ENCODE peak calls at places on chromosomes 11 and 22, in five cellular contexts. One of them, this sample, is unnamed.

GRCh38 chr11:112961751-112962747 is 829 bp downstream of the NCAM1 start:
- DNase-seq in brain pericyte: no peak
- DNase-seq in lower lobe of right lung: peak
- DNase-seq in endothelial cell: peak
- DNase-seq in NCI-H1694 treated with DMSO at 0.1 percent for 48 hours: no peak
- DNase-seq in this sample: peak

GRCh38 chr11:23364076-23364475 is 503.8 kb upstream of the CCDC179 start:
- DNase-seq in brain pericyte: no peak
- DNase-seq in lower lobe of right lung: no peak
- DNase-seq in endothelial cell: no peak
- DNase-seq in NCI-H1694 treated with DMSO at 0.1 percent for 48 hours: no peak
- DNase-seq in this sample: no peak

GRCh38 chr11:28470180-28470579 is 362.0 kb downstream of the METTL15 start:
- DNase-seq in brain pericyte: no peak
- DNase-seq in lower lobe of right lung: no peak
- DNase-seq in endothelial cell: no peak
- DNase-seq in NCI-H1694 treated with DMSO at 0.1 percent for 48 hours: no peak
- DNase-seq in this sample: no peak

GRCh38 chr11:110199184-110199981 is 97.0 kb downstream of the RDX start:
- DNase-seq in brain pericyte: no peak
- DNase-seq in lower lobe of right lung: no peak
- DNase-seq in endothelial cell: no peak
- DNase-seq in NCI-H1694 treated with DMSO at 0.1 percent for 48 hours: no peak
- DNase-seq in this sample: peak

GRCh38 chr11:88179141-88179540 is 3.9 kb upstream of the RAB38 start:
- DNase-seq in brain pericyte: peak
- DNase-seq in lower lobe of right lung: no peak
- DNase-seq in endothelial cell: no peak
- DNase-seq in NCI-H1694 treated with DMSO at 0.1 percent for 48 hours: no peak
- DNase-seq in this sample: no peak

GRCh38 chr11:120197254-120197891 is 13.5 kb upstream of the OAF start:
- DNase-seq in brain pericyte: no peak
- DNase-seq in lower lobe of right lung: no peak
- DNase-seq in endothelial cell: no peak
- DNase-seq in NCI-H1694 treated with DMSO at 0.1 percent for 48 hours: no peak
- DNase-seq in this sample: no peak

GRCh38 chr11:15816270-15816871 is 540.0 kb downstream of the SOX6 start:
- DNase-seq in brain pericyte: peak
- DNase-seq in lower lobe of right lung: no peak
- DNase-seq in endothelial cell: no peak
- DNase-seq in NCI-H1694 treated with DMSO at 0.1 percent for 48 hours: no peak
- DNase-seq in this sample: no peak

GRCh38 chr11:96376796-96377195 is 12.9 kb downstream of the CCDC82 start:
- DNase-seq in brain pericyte: no peak
- DNase-seq in lower lobe of right lung: no peak
- DNase-seq in endothelial cell: no peak
- DNase-seq in NCI-H1694 treated with DMSO at 0.1 percent for 48 hours: no peak
- DNase-seq in this sample: no peak

GRCh38 chr11:65663634-65664200 is 1.0 kb upstream of the RELA start:
- DNase-seq in brain pericyte: no peak
- DNase-seq in lower lobe of right lung: peak
- DNase-seq in endothelial cell: peak
- DNase-seq in NCI-H1694 treated with DMSO at 0.1 percent for 48 hours: no peak
- DNase-seq in this sample: no peak

GRCh38 chr11:107136892-107137291 is 118.6 kb upstream of the GUCY1A2 start:
- DNase-seq in brain pericyte: no peak
- DNase-seq in lower lobe of right lung: no peak
- DNase-seq in endothelial cell: no peak
- DNase-seq in NCI-H1694 treated with DMSO at 0.1 percent for 48 hours: no peak
- DNase-seq in this sample: no peak

GRCh38 chr11:27524155-27524554 is 17.6 kb upstream of the LIN7C start:
- DNase-seq in brain pericyte: no peak
- DNase-seq in lower lobe of right lung: no peak
- DNase-seq in endothelial cell: no peak
- DNase-seq in NCI-H1694 treated with DMSO at 0.1 percent for 48 hours: no peak
- DNase-seq in this sample: no peak

GRCh38 chr11:3609416-3610265 is 32.2 kb downstream of the ART5 start:
- DNase-seq in brain pericyte: no peak
- DNase-seq in lower lobe of right lung: no peak
- DNase-seq in endothelial cell: peak
- DNase-seq in NCI-H1694 treated with DMSO at 0.1 percent for 48 hours: peak
- DNase-seq in this sample: no peak

GRCh38 chr11:35151896-35152295 is 12.9 kb downstream of the CD44 start:
- DNase-seq in brain pericyte: no peak
- DNase-seq in lower lobe of right lung: no peak
- DNase-seq in endothelial cell: no peak
- DNase-seq in NCI-H1694 treated with DMSO at 0.1 percent for 48 hours: no peak
- DNase-seq in this sample: no peak

GRCh38 chr22:48153726-48154125 is 1391.3 kb downstream of the TBC1D22A start:
- DNase-seq in brain pericyte: no peak
- DNase-seq in lower lobe of right lung: no peak
- DNase-seq in endothelial cell: no peak
- DNase-seq in NCI-H1694 treated with DMSO at 0.1 percent for 48 hours: peak
- DNase-seq in this sample: no peak